ENCODE peak calls at places on chromosomes 5 and 9, in nine cellular contexts. E, I, Y, N, D, P, W, A and V are unnamed samples.

GRCh38 chr5:93519737-93520136 is 61.3 kb downstream of the NR2F1-AS1 start:
- DNase-seq in E (peak; percentile 32), I (no peak), Y (no peak), N (no peak), D (no peak), P (no peak), W (no peak), A (no peak), V (no peak)

GRCh38 chr5:74576941-74577456 is 63.5 kb downstream of the ENC1 start:
- DNase-seq in E (no peak), I (no peak), Y (no peak), N (no peak), D (no peak), P (no peak), W (no peak), A (no peak), V (no peak)

GRCh38 chr9:132042324-132042723 is 37.3 kb downstream of the MED27 start:
- DNase-seq in E (peak; percentile 89), I (no peak), Y (no peak), N (no peak), D (no peak), P (no peak), W (no peak), A (no peak), V (no peak)

GRCh38 chr9:114452219-114453169 is 52.8 kb downstream of the WHRN start:
- DNase-seq in E (no peak), I (no peak), Y (no peak), N (no peak), D (peak; percentile 20), P (no peak), W (no peak), A (peak; percentile 26), V (no peak)

GRCh38 chr9:693460-694390 is 147.8 kb upstream of the DMRT1 start:
- DNase-seq in E (no peak), I (no peak), Y (peak; percentile 52), N (no peak), D (no peak), P (peak; percentile 66), W (no peak), A (no peak), V (peak; percentile 28)

GRCh38 chr9:7520396-7520795 is 279.2 kb downstream of the DMAC1 start:
- DNase-seq in E (no peak), I (no peak), Y (no peak), N (no peak), D (no peak), P (no peak), W (no peak), A (no peak), V (no peak)

GRCh38 chr5:133868946-133869674 is 99.3 kb downstream of the C5orf15 start:
- DNase-seq in E (peak; percentile 74), I (peak; percentile 58), Y (peak; percentile 77), N (no peak), D (peak; percentile 53), P (peak; percentile 88), W (peak; percentile 77), A (peak; percentile 12), V (peak; percentile 76)

GRCh38 chr5:154403776-154404387 is 41.9 kb upstream of the SAP30L start:
- DNase-seq in E (no peak), I (no peak), Y (no peak), N (no peak), D (no peak), P (no peak), W (no peak), A (no peak), V (no peak)

GRCh38 chr9:121280715-121281613 is 13.0 kb downstream of the GSN start:
- DNase-seq in E (no peak), I (no peak), Y (no peak), N (peak; percentile 50), D (no peak), P (no peak), W (no peak), A (no peak), V (no peak)

DNA sequence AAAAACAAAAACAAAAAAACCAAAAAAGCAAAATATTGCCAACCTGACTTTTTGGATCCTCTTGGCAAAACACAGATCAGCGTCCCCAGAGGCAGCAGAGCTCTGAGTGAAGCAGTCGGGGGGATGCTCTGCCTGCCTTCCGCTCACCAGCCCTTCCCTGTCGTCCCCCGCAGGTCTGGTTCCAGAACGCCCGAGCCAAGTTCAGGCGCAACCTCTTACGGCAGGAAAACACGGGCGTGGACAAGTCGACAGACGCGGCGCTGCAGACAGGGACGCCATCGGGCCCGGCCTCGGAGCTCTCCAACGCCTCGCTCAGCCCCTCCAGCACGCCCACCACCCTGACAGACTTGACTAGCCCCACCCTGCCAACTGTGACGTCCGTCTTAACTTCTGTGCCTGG is 20.7 kb downstream of the LHX2 start:
- DNase-seq in E (no peak), I (no peak), Y (no peak), N (no peak), D (peak; percentile 74), P (no peak), W (peak; percentile 54), A (no peak), V (no peak)
- H3K27me3 ChIP-seq in E (no peaks in the 10 kb centered on the region), I (peaks cover 40% of the 10 kb centered on the region), Y (no peaks in the 10 kb centered on the region), N (peaks cover 83% of the 10 kb centered on the region), D (peaks cover 6% of the 10 kb centered on the region), P (peaks cover 31% of the 10 kb centered on the region), W (peaks cover 87% of the 10 kb centered on the region), A (peaks cover 12% of the 10 kb centered on the region), V (peaks cover 100% of the 10 kb centered on the region)

GRCh38 chr9:78606011-78606410 is 309.1 kb downstream of the PSAT1 start:
- DNase-seq in E (no peak), I (no peak), Y (no peak), N (no peak), D (no peak), P (no peak), W (no peak), A (no peak), V (no peak)
- H3K4me1 ChIP-seq in E (peaks cover 4% of the 10 kb centered on the region), I (no peaks in the 10 kb centered on the region), Y (no peaks in the 10 kb centered on the region), N (no peaks in the 10 kb centered on the region), D (no peaks in the 10 kb centered on the region), P (no peaks in the 10 kb centered on the region), W (peaks cover 14% of the 10 kb centered on the region), A (no peaks in the 10 kb centered on the region), V (no peaks in the 10 kb centered on the region)

DNA sequence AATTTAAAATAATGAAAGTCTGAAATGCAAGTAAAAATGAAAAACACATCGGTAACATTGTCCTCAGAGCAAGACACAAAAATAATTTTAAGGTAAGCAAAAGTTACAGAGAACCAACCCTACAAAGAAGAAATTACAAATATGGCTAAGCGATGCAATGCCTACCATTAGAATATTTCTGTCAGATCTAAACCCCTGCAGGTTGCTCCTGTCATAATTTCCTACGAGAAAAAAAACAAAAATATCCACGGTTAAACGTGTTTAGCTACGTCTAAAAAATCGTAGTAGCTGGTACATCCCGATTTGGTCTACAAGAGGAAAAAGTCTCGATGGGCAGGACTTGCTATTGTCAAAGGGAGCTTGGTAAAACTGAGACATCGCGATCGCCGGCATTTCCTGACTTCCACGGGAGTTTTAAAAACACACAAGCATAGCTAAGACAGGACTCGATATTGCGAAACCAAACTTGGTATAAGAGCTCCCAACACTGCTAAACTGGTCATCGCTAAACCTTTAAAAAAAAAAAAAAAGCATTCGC is 1.1 kb upstream of the ANXA2R start:
- DNase-seq in E (no peak), I (no peak), Y (no peak), N (no peak), D (no peak), P (peak; percentile 64), W (no peak), A (peak; percentile 35), V (peak; percentile 42)
- H3K27me3 ChIP-seq in E (no peaks in the 10 kb centered on the region), I (no peaks in the 10 kb centered on the region), Y (no peaks in the 10 kb centered on the region), N (peaks cover 72% of the 10 kb centered on the region), D (peaks cover 79% of the 10 kb centered on the region), P (no peaks in the 10 kb centered on the region), W (no peaks in the 10 kb centered on the region), A (no peaks in the 10 kb centered on the region), V (peaks cover 90% of the 10 kb centered on the region)

DNA sequence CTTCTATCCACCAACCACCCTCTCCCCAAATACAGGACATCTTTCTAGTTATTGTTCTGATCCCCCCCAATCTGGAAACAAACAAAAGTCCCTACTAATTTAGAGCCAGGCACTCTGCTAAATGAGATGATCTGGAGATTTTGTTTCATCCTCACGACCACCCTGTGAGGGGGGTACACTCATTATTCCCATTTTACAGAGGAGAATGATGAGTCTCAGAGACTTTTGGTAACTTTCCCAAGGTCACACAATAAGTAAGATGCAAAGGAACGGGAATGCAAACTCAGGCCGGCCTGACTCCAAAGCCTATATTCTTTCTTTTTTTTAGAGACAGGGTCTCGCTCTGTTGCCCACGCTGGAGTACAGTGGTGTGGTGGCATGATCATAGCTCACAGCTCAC is 9.4 kb downstream of the PDGFRB start:
- DNase-seq in E (no peak), I (no peak), Y (no peak), N (no peak), D (no peak), P (no peak), W (no peak), A (no peak), V (no peak)
- H3K4me1 ChIP-seq in E (peaks cover 9% of the 10 kb centered on the region), I (peaks cover 4% of the 10 kb centered on the region), Y (peaks cover 78% of the 10 kb centered on the region), N (peaks cover 47% of the 10 kb centered on the region), D (peaks cover 5% of the 10 kb centered on the region), P (peaks cover 10% of the 10 kb centered on the region), W (peaks cover 84% of the 10 kb centered on the region), A (no peaks in the 10 kb centered on the region), V (peaks cover 75% of the 10 kb centered on the region)